ENCODE peak calls at places on chromosomes 7 and 10, in five cellular contexts. A, U, K, R and Y are unnamed samples. For H3K4me1, the result is how much of the 10 kb centered on the place peaks cover.

GRCh38 chr10:70858759-70859158 is 29.6 kb downstream of the PCBD1 start:
- DNase-seq in A (no peak), U (no peak), K (no peak), R (no peak), Y (no peak)

GRCh38 chr7:11557627-11558026 is 274.4 kb downstream of the THSD7A start:
- DNase-seq in A (peak), U (peak), K (peak), R (peak), Y (peak)

GRCh38 chr10:30046476-30046875 is 12.9 kb downstream of the JCAD start:
- DNase-seq in A (no peak), U (no peak), K (no peak), R (no peak), Y (no peak)

GRCh38 chr10:77144664-77145063 is 492.9 kb downstream of the KCNMA1 start:
- DNase-seq in A (no peak), U (no peak), K (no peak), R (no peak), Y (no peak)

GRCh38 chr10:100370976-100371706 is 24.1 kb downstream of the SCD start:
- DNase-seq in A (no peak), U (peak), K (peak), R (peak), Y (peak)

GRCh38 chr7:30470783-30471182 is 7.8 kb downstream of the NOD1 start:
- DNase-seq in A (no peak), U (no peak), K (peak), R (no peak), Y (no peak)

GRCh38 chr10:102714621-102715455 is at the start of gene SFXN2:
- DNase-seq in A (peak), U (peak), K (peak), R (no peak), Y (no peak)

GRCh38 chr10:35423505-35424306 is 87.4 kb downstream of the CCNY start:
- DNase-seq in A (no peak), U (no peak), K (no peak), R (peak), Y (no peak)

GRCh38 chr7:141550694-141551079 is 523 bp upstream of the AGK start:
- DNase-seq in A (no peak), U (no peak), K (peak), R (no peak), Y (peak)

GRCh38 chr7:147803625-147804024 is 786.9 kb upstream of the C7orf33 start:
- DNase-seq in A (peak), U (peak), K (no peak), R (no peak), Y (peak)

GRCh38 chr7:28169166-28169713 is 11.4 kb downstream of the JAZF1 start:
- DNase-seq in A (no peak), U (no peak), K (peak), R (no peak), Y (no peak)

GRCh38 chr7:157309990-157310668 is 26.7 kb upstream of the DNAJB6 start:
- DNase-seq in A (no peak), U (peak), K (no peak), R (peak), Y (peak)

GRCh38 chr7:23680417-23681405 is 712 bp downstream of the FAM221A start:
- DNase-seq in A (peak), U (no peak), K (peak), R (peak), Y (peak)

DNA sequence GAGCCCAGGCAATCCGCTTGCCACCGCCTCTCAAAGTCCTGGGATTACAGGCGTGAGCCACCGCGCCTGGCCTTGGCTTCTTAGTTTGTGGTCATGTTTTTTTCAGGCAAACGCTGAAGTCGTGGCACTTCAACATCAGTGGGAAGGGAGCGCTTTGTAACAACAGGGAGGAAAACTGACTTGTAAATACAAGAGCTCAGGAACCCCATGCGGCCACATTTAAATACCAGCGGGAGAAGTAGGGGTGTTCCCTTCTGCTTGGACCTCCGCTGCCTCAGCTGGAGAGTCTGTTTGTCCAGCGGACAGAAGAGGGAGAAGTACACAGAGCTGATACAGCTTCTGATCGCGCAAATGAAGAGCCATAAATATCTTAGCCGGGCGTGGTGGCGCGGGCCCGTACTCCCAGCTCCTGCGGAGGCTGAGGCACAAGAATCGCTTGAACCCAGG is 108.7 kb upstream of the KMT2C start:
- DNase-seq in A (no peak), U (peak), K (peak), R (no peak), Y (no peak)
- H3K4me1 ChIP-seq in A (under half), U (under half), K (under half), R (under half), Y (under half)

DNA sequence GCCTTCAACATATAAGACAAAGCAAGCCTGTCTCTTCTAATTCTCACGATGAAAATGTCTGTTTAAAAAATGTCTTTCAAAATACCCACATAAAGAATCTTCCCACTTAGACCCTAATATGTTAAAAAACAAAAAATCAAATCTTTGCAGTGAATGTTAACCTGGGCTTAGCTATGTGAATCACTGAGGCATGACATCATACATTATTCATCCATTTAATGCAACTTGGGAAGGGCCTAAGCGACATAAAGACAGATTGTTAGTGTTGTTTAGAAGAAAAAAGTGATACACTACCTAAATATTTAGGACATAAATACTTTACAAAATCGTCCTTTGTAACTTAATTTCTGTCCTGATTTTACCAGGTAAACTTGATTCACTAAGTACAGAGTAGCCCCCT is 648.5 kb upstream of the NRP1 start:
- DNase-seq in A (no peak), U (no peak), K (no peak), R (peak), Y (no peak)
- H3K4me1 ChIP-seq in A (under half), U (under half), K (under half), R (under half), Y (under half)

DNA sequence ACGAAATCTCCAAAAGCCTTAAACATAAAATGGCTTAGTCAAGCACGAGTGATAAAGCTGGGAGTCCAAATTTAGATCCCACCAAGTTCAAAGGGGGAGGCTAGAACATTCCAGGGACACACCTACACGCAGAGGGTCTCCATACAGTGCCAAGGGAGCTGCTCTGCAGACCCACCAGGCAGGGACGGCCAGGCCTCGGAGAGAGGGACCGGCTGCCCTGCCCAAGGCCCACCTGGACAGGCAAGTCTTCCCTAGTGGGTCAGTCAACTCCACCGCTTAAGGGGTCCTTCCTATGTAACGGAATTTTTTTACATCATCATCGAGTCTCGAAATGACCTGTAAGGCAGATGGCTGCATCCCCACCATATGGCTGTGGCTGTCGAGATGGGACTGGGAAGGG is 28.5 kb downstream of the AMZ1 start:
- DNase-seq in A (no peak), U (no peak), K (no peak), R (no peak), Y (no peak)
- H3K4me1 ChIP-seq in A (under half), U (under half), K (under half), R (under half), Y (under half)

GRCh38 chr10:69464401-69464800 is 13.1 kb downstream of the TSPAN15 start:
- DNase-seq in A (no peak), U (no peak), K (no peak), R (no peak), Y (no peak)
- H3K4me1 ChIP-seq in A (under half), U (under half), K (under half), R (under half), Y (under half)

DNA sequence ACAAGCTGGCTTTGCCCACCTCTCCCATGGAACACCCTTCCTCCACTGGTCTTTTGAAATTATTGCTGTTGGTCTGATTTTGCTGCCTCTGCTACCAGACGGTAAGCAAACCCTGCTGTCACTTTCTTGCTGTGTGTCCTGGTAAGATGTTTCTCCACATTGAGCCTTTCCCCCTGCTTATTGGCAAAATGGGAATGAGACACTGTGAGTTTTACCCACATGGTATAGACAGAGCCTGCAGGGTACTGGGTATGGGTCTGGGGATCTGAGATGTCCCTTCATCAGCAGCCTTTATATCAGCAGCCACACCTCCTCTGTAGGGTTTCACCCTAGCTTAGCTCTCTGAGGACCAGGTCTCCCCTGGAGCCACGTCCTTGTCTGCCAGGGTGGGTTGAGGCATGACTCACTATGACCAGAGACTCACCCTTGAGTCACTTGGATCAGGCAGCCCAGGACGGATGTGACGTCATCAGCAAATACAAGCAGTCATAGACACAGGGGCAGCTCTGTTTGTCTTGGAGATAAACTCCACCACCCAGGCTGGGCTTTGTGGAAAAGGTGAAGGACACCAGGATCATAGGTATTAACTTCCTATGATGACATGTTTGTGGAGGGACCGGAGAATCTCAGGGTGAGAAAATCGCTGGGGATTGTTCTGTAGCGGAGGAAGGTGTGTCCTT is 17.9 kb upstream of the BAIAP2L1 start:
- DNase-seq in A (peak), U (no peak), K (peak), R (peak), Y (peak)
- H3K4me1 ChIP-seq in A (under half), U (under half), K (under half), R (under half), Y (under half)

GRCh38 chr7:1922071-1922869 is 252.2 kb downstream of the ELFN1 start:
- DNase-seq in A (no peak), U (no peak), K (no peak), R (no peak), Y (no peak)
- H3K4me1 ChIP-seq in A (half or more), U (under half), K (under half), R (under half), Y (under half)

DNA sequence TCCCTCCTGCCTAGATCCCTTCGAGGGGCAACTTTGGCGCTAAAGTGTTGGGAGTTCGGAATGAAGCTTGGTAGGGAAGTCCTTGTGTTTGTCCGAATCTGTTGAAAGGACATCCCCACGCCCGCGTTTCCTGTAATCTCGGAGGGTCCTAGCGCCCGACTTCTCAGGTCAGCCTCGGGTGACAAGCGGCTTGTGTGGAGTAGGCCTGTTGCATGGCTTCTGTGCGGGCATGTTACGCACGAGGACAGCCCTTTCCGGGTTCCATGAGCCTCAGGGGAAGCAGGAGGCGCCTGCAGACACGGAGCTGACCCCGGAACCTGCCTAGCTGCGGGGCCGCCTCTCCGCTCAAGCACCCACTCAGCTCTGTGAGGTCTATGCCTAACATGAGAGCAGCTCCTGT is 28.4 kb upstream of the AP5Z1 start:
- DNase-seq in A (no peak), U (no peak), K (no peak), R (no peak), Y (no peak)
- H3K4me1 ChIP-seq in A (under half), U (under half), K (half or more), R (under half), Y (under half)

GRCh38 chr10:110500515-110500905 is 2.8 kb downstream of the DUSP5 start:
- DNase-seq in A (no peak), U (no peak), K (peak), R (peak), Y (no peak)
- H3K4me1 ChIP-seq in A (half or more), U (under half), K (under half), R (half or more), Y (under half)

GRCh38 chr10:22633106-22633505 is 81.3 kb downstream of the PIP4K2A start:
- DNase-seq in A (no peak), U (no peak), K (no peak), R (no peak), Y (no peak)
- H3K4me1 ChIP-seq in A (under half), U (under half), K (under half), R (under half), Y (under half)